ENCODE peak calls at places on chromosomes 16 and 17, in four cellular contexts. H is Peyer's patch, E is A549, W is heart left ventricle. Q is an unnamed sample.
A peak's percentile ranks its signal among the peaks of the same experiment; 100 is the strongest.

GRCh38 chr17:39231091-39231561 is 5.4 kb upstream of the STAC2 start:
- DNase-seq in H (no peak), E (no peak), W (peak; percentile 46), Q (no peak)

GRCh38 chr16:46638947-46639925 is 18.1 kb upstream of the SHCBP1 start:
- DNase-seq in H (no peak), E (no peak), W (no peak), Q (no peak)

GRCh38 chr16:80084614-80085013 is 456.2 kb upstream of the DYNLRB2 start:
- DNase-seq in H (peak; percentile 70), E (peak; percentile 46), W (no peak), Q (no peak)

GRCh38 chr17:64780096-64781012 is 118.2 kb upstream of the SMURF2 start:
- DNase-seq in H (peak; percentile 89), E (peak; percentile 82), W (peak; percentile 82), Q (no peak)

GRCh38 chr16:46573008-46573833 is 48.0 kb downstream of the SHCBP1 start:
- DNase-seq in H (no peak), E (peak; percentile 12), W (no peak), Q (peak; percentile 76)

GRCh38 chr16:88878967-88879787 is 12.7 kb upstream of the PABPN1L start:
- DNase-seq in H (no peak), E (no peak), W (no peak), Q (no peak)

GRCh38 chr16:67084345-67085028 is 25.3 kb upstream of the PHAF1 start:
- DNase-seq in H (no peak), E (no peak), W (no peak), Q (no peak)

GRCh38 chr17:71759422-71760060 is 361.3 kb upstream of the SOX9 start:
- DNase-seq in H (no peak), E (no peak), W (no peak), Q (no peak)

GRCh38 chr17:69608808-69609494 is 194.5 kb downstream of the MAP2K6 start:
- DNase-seq in H (no peak), E (no peak), W (no peak), Q (peak; percentile 26)

GRCh38 chr16:56013962-56014552 is 138.9 kb upstream of the CES5A start:
- DNase-seq in H (no peak), E (no peak), W (peak; percentile 75), Q (peak; percentile 4)

GRCh38 chr17:43713494-43714162 is 45.0 kb downstream of the SOST start:
- DNase-seq in H (no peak), E (peak; percentile 76), W (peak; percentile 66), Q (peak; percentile 55)

GRCh38 chr17:21161498-21162393 is 35.0 kb downstream of the DHRS7B start:
- DNase-seq in H (no peak), E (no peak), W (no peak), Q (no peak)

GRCh38 chr17:29060475-29060874 is 17.5 kb downstream of the PIPOX start:
- DNase-seq in H (no peak), E (no peak), W (no peak), Q (no peak)

GRCh38 chr16:86387461-86388440 is 122.6 kb upstream of the FOXF1 start:
- DNase-seq in H (no peak), E (peak; percentile 20), W (no peak), Q (peak; percentile 90)

GRCh38 chr16:26988186-26988585 is 78.5 kb upstream of the C16orf82 start:
- DNase-seq in H (peak; percentile 28), E (no peak), W (no peak), Q (no peak)

GRCh38 chr17:58278661-58279015 is 2.1 kb downstream of the MPO start:
- DNase-seq in H (no peak), E (no peak), W (peak; percentile 79), Q (no peak)

GRCh38 chr17:17812211-17813054 is 24.4 kb downstream of the SREBF1 start:
- DNase-seq in H (peak; percentile 84), E (peak; percentile 82), W (peak; percentile 89), Q (peak; percentile 94)

GRCh38 chr17:59893617-59894100 is 738 bp downstream of the RPS6KB1 start:
- DNase-seq in H (no peak), E (peak; percentile 48), W (no peak), Q (peak; percentile 14)

GRCh38 chr16:51003850-51004566 is 147.1 kb downstream of the SALL1 start:
- DNase-seq in H (no peak), E (no peak), W (no peak), Q (no peak)

GRCh38 chr16:6728381-6728780 is 604.3 kb upstream of the RBFOX1 start:
- DNase-seq in H (no peak), E (no peak), W (no peak), Q (no peak)

GRCh38 chr17:17028059-17028877 is 14.0 kb upstream of the MPRIP start:
- DNase-seq in H (peak; percentile 96), E (peak; percentile 99), W (no peak), Q (peak; percentile 96)

GRCh38 chr16:27879601-27880247 is 183.8 kb downstream of the GSG1L start:
- DNase-seq in H (no peak), E (no peak), W (no peak), Q (no peak)

GRCh38 chr16:28494141-28494851 is at the start of gene APOBR:
- DNase-seq in H (peak; percentile 94), E (no peak), W (peak; percentile 74), Q (no peak)

GRCh38 chr17:8630802-8631553 is 453 bp upstream of the MYH10 start:
- DNase-seq in H (peak; percentile 97), E (peak; percentile 100), W (peak; percentile 98), Q (peak; percentile 99)

GRCh38 chr17:53655591-53655990 is 167.1 kb upstream of the KIF2B start:
- DNase-seq in H (no peak), E (no peak), W (no peak), Q (peak; percentile 2)

GRCh38 chr16:1093284-1094123 is 2.5 kb downstream of the C1QTNF8 start:
- DNase-seq in H (no peak), E (no peak), W (no peak), Q (no peak)

GRCh38 chr17:10547351-10547750 is 2.1 kb downstream of the MYH2 start:
- DNase-seq in H (no peak), E (no peak), W (no peak), Q (no peak)

GRCh38 chr16:46975165-46975564 is 1.7 kb upstream of the DNAJA2 start:
- DNase-seq in H (no peak), E (no peak), W (no peak), Q (no peak)

GRCh38 chr17:63972796-63973195 is at the start of gene SCN4A:
- DNase-seq in H (no peak), E (no peak), W (no peak), Q (no peak)

GRCh38 chr16:66357523-66357928 is 9.0 kb upstream of the CDH5 start:
- DNase-seq in H (peak; percentile 70), E (peak; percentile 89), W (no peak), Q (peak; percentile 66)

GRCh38 chr17:34979650-34980352 is 511 bp upstream of the LIG3 start:
- DNase-seq in H (no peak), E (no peak), W (no peak), Q (no peak)
- TF ChIP-seq POLR2A in H (no peak), E (no peak), W (no peak), Q (no peak)

GRCh38 chr17:76394166-76394565 is 9.8 kb downstream of the SPHK1 start:
- DNase-seq in H (no peak), E (no peak), W (no peak), Q (no peak)
- TF ChIP-seq POLR2A in H (no peak), E (no peak), W (no peak), Q (no peak)

GRCh38 chr17:1963250-1963649 is 61.9 kb downstream of the RTN4RL1 start:
- DNase-seq in H (no peak), E (no peak), W (no peak), Q (no peak)

GRCh38 chr17:1967092-1967662 is 58.0 kb downstream of the RTN4RL1 start:
- DNase-seq in H (no peak), E (no peak), W (no peak), Q (no peak)

GRCh38 chr17:1969712-1970111 is 55.4 kb downstream of the RTN4RL1 start:
- DNase-seq in H (no peak), E (no peak), W (no peak), Q (no peak)

GRCh38 chr17:1966274-1967086 is 58.7 kb downstream of the RTN4RL1 start:
- DNase-seq in H (no peak), E (no peak), W (no peak), Q (no peak)

DNA sequence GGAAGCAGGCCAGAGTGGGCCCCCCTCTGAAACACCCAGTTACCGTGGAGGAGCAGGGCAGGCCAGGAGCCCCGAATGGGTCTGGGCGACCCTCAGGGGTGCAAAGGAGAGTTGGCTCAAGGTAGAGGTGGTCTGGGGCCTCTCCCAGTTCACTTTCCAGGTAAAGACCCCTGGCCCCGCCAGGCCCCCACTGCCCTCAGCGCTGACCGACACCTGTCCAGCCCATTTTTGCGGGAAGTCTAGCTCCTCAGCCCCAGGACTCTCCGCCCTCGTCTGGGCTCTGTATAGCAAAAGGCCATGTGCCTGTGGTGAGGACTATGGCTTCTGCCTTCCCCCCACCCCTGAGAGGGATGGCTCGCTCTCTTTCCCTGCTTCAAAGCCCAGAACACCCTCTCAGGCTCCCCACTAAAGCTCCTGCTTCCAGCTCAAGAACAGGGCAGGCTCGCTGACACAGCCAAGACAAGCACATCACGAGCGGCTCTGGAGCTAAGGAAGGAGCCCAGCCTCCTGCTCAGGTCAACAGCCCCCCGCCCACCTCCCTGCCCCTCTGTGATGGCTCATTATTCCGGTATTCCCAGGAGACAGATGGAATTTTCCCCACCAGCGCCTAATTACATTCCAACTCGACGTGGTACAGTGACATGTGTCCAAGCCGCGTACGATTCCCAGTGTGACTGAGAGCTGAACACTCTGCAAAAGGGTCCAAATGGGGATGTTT is 59.4 kb downstream of the RTN4RL1 start:
- DNase-seq in H (no peak), E (no peak), W (no peak), Q (no peak)
- TF ChIP-seq POLR2A in H (no peak), E (no peak), W (no peak), Q (no peak)

DNA sequence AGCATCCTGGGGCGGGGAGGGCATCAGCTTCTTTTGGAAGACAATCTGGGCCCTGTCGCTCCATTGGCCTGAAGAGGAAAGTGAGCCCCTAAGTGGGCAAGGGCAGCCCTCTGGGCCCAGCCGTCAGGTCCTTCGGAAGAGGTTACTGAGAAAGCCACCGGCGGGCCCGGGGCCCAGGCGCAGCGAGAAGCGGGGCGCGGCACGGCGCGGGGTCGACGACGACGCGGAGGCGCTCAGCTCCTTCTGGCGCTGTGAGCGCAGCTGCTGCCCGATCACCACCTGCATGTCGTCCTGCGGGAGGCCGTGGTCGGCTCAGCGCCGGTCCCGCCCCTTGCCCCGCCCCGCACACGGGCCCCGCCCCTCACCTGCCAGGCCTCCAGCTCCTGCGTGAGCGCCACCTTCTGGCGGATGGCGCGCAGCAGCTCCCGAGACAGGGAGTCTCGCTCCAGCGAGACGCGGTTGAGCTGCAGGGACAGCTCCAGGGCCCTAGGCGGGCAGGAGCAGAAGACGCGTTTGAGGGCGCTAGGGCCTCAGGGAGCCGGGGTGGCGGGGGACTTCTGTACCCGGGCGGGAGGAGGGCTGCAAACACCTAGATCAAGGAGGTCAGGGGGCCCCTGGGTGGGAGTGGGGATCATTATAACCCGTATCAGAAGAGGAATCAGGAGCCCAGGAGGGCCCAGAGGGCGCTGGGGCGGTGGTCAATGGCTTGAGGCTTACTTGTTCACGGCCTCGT is 4.3 kb downstream of the THOC6 start:
- DNase-seq in H (peak; percentile 95), E (peak; percentile 79), W (peak; percentile 91), Q (peak; percentile 94)
- TF ChIP-seq POLR2A in H (peak; percentile 10), E (no peak), W (no peak), Q (no peak)

Q was measured in H54.